ENCODE peak calls at places on chromosomes 3 and 15, in ten cellular contexts. One of them, this sample, is unnamed.

GRCh38 chr3:154236331-154236730 is 88.0 kb downstream of the DHX36 start:
- DNase-seq in activated effector memory CD4-positive, alpha-beta T cell treated with Interleukin-2 at 50 U/mL for 16 hours: no peak
- DNase-seq in aorta: no peak
- DNase-seq in T-helper 9 cell: no peak
- DNase-seq in posterior vena cava: no peak
- DNase-seq in left ventricle myocardium inferior: no peak
- DNase-seq in NCI-H1694 treated with DMSO at 0.1 percent for 48 hours: no peak
- DNase-seq in left lung: no peak
- DNase-seq in activated gamma-delta T cell treated with Interleukin-2 at 50 U/mL for 16 hours: no peak
- DNase-seq in T-helper 22 cell: no peak
- DNase-seq in this sample: no peak

GRCh38 chr15:66698318-66698961 is 3.6 kb upstream of the SMAD6 start:
- DNase-seq in activated effector memory CD4-positive, alpha-beta T cell treated with Interleukin-2 at 50 U/mL for 16 hours: no peak
- DNase-seq in aorta: peak; percentile 83
- DNase-seq in T-helper 9 cell: no peak
- DNase-seq in posterior vena cava: no peak
- DNase-seq in left ventricle myocardium inferior: peak; percentile 66
- DNase-seq in NCI-H1694 treated with DMSO at 0.1 percent for 48 hours: peak; percentile 5
- DNase-seq in left lung: peak; percentile 87
- DNase-seq in activated gamma-delta T cell treated with Interleukin-2 at 50 U/mL for 16 hours: no peak
- DNase-seq in T-helper 22 cell: no peak
- DNase-seq in this sample: peak; percentile 80

GRCh38 chr3:27596334-27596841 is 112.2 kb upstream of the SLC4A7 start:
- DNase-seq in activated effector memory CD4-positive, alpha-beta T cell treated with Interleukin-2 at 50 U/mL for 16 hours: no peak
- DNase-seq in aorta: no peak
- DNase-seq in T-helper 9 cell: no peak
- DNase-seq in posterior vena cava: no peak
- DNase-seq in left ventricle myocardium inferior: no peak
- DNase-seq in NCI-H1694 treated with DMSO at 0.1 percent for 48 hours: no peak
- DNase-seq in left lung: no peak
- DNase-seq in activated gamma-delta T cell treated with Interleukin-2 at 50 U/mL for 16 hours: no peak
- DNase-seq in T-helper 22 cell: no peak
- DNase-seq in this sample: no peak

GRCh38 chr3:46300461-46300789 is 53.5 kb upstream of the CCR2 start:
- DNase-seq in activated effector memory CD4-positive, alpha-beta T cell treated with Interleukin-2 at 50 U/mL for 16 hours: no peak
- DNase-seq in aorta: no peak
- DNase-seq in T-helper 9 cell: no peak
- DNase-seq in posterior vena cava: no peak
- DNase-seq in left ventricle myocardium inferior: no peak
- DNase-seq in NCI-H1694 treated with DMSO at 0.1 percent for 48 hours: no peak
- DNase-seq in left lung: no peak
- DNase-seq in activated gamma-delta T cell treated with Interleukin-2 at 50 U/mL for 16 hours: no peak
- DNase-seq in T-helper 22 cell: no peak
- DNase-seq in this sample: no peak

GRCh38 chr15:59555696-59556095 is 55.9 kb upstream of the GCNT3 start:
- DNase-seq in activated effector memory CD4-positive, alpha-beta T cell treated with Interleukin-2 at 50 U/mL for 16 hours: no peak
- DNase-seq in aorta: no peak
- DNase-seq in T-helper 9 cell: no peak
- DNase-seq in posterior vena cava: no peak
- DNase-seq in left ventricle myocardium inferior: no peak
- DNase-seq in NCI-H1694 treated with DMSO at 0.1 percent for 48 hours: no peak
- DNase-seq in left lung: no peak
- DNase-seq in activated gamma-delta T cell treated with Interleukin-2 at 50 U/mL for 16 hours: no peak
- DNase-seq in T-helper 22 cell: no peak
- DNase-seq in this sample: no peak

GRCh38 chr3:62186967-62187366 is 186.4 kb downstream of the FEZF2 start:
- DNase-seq in activated effector memory CD4-positive, alpha-beta T cell treated with Interleukin-2 at 50 U/mL for 16 hours: no peak
- DNase-seq in aorta: no peak
- DNase-seq in T-helper 9 cell: no peak
- DNase-seq in posterior vena cava: no peak
- DNase-seq in left ventricle myocardium inferior: no peak
- DNase-seq in NCI-H1694 treated with DMSO at 0.1 percent for 48 hours: no peak
- DNase-seq in left lung: no peak
- DNase-seq in activated gamma-delta T cell treated with Interleukin-2 at 50 U/mL for 16 hours: no peak
- DNase-seq in T-helper 22 cell: no peak
- DNase-seq in this sample: no peak

GRCh38 chr15:101393172-101393571 is 96.3 kb downstream of the PCSK6 start:
- DNase-seq in activated effector memory CD4-positive, alpha-beta T cell treated with Interleukin-2 at 50 U/mL for 16 hours: no peak
- DNase-seq in aorta: no peak
- DNase-seq in T-helper 9 cell: no peak
- DNase-seq in posterior vena cava: peak; percentile 64
- DNase-seq in left ventricle myocardium inferior: no peak
- DNase-seq in NCI-H1694 treated with DMSO at 0.1 percent for 48 hours: no peak
- DNase-seq in left lung: peak; percentile 73
- DNase-seq in activated gamma-delta T cell treated with Interleukin-2 at 50 U/mL for 16 hours: no peak
- DNase-seq in T-helper 22 cell: no peak
- DNase-seq in this sample: no peak

GRCh38 chr3:122230174-122230573 is 46.7 kb downstream of the CASR start:
- DNase-seq in activated effector memory CD4-positive, alpha-beta T cell treated with Interleukin-2 at 50 U/mL for 16 hours: no peak
- DNase-seq in aorta: no peak
- DNase-seq in T-helper 9 cell: no peak
- DNase-seq in posterior vena cava: no peak
- DNase-seq in left ventricle myocardium inferior: no peak
- DNase-seq in NCI-H1694 treated with DMSO at 0.1 percent for 48 hours: no peak
- DNase-seq in left lung: peak; percentile 66
- DNase-seq in activated gamma-delta T cell treated with Interleukin-2 at 50 U/mL for 16 hours: no peak
- DNase-seq in T-helper 22 cell: no peak
- DNase-seq in this sample: no peak

GRCh38 chr15:62403164-62403809 is 238.2 kb upstream of the C2CD4B start:
- DNase-seq in activated effector memory CD4-positive, alpha-beta T cell treated with Interleukin-2 at 50 U/mL for 16 hours: no peak
- DNase-seq in aorta: no peak
- DNase-seq in T-helper 9 cell: no peak
- DNase-seq in posterior vena cava: no peak
- DNase-seq in left ventricle myocardium inferior: no peak
- DNase-seq in NCI-H1694 treated with DMSO at 0.1 percent for 48 hours: no peak
- DNase-seq in left lung: no peak
- DNase-seq in activated gamma-delta T cell treated with Interleukin-2 at 50 U/mL for 16 hours: no peak
- DNase-seq in T-helper 22 cell: no peak
- DNase-seq in this sample: no peak

GRCh38 chr15:64842986-64843561 is 1.4 kb downstream of the PLEKHO2 start:
- DNase-seq in activated effector memory CD4-positive, alpha-beta T cell treated with Interleukin-2 at 50 U/mL for 16 hours: no peak
- DNase-seq in aorta: peak; percentile 80
- DNase-seq in T-helper 9 cell: no peak
- DNase-seq in posterior vena cava: peak; percentile 90
- DNase-seq in left ventricle myocardium inferior: peak; percentile 69
- DNase-seq in NCI-H1694 treated with DMSO at 0.1 percent for 48 hours: no peak
- DNase-seq in left lung: peak; percentile 88
- DNase-seq in activated gamma-delta T cell treated with Interleukin-2 at 50 U/mL for 16 hours: no peak
- DNase-seq in T-helper 22 cell: no peak
- DNase-seq in this sample: peak; percentile 76

GRCh38 chr3:29065211-29065785 is 215.6 kb upstream of the RBMS3 start:
- DNase-seq in activated effector memory CD4-positive, alpha-beta T cell treated with Interleukin-2 at 50 U/mL for 16 hours: no peak
- DNase-seq in aorta: peak; percentile 92
- DNase-seq in T-helper 9 cell: no peak
- DNase-seq in posterior vena cava: peak; percentile 85
- DNase-seq in left ventricle myocardium inferior: peak; percentile 27
- DNase-seq in NCI-H1694 treated with DMSO at 0.1 percent for 48 hours: peak; percentile 6
- DNase-seq in left lung: peak; percentile 65
- DNase-seq in activated gamma-delta T cell treated with Interleukin-2 at 50 U/mL for 16 hours: no peak
- DNase-seq in T-helper 22 cell: no peak
- DNase-seq in this sample: peak; percentile 88

GRCh38 chr3:98717584-98717983 is 45.6 kb upstream of the ST3GAL6 start:
- DNase-seq in activated effector memory CD4-positive, alpha-beta T cell treated with Interleukin-2 at 50 U/mL for 16 hours: no peak
- DNase-seq in aorta: no peak
- DNase-seq in T-helper 9 cell: no peak
- DNase-seq in posterior vena cava: no peak
- DNase-seq in left ventricle myocardium inferior: no peak
- DNase-seq in NCI-H1694 treated with DMSO at 0.1 percent for 48 hours: no peak
- DNase-seq in left lung: no peak
- DNase-seq in activated gamma-delta T cell treated with Interleukin-2 at 50 U/mL for 16 hours: no peak
- DNase-seq in T-helper 22 cell: no peak
- DNase-seq in this sample: no peak

GRCh38 chr3:8575364-8576104 is 69.1 kb downstream of the SSUH2 start:
- DNase-seq in activated effector memory CD4-positive, alpha-beta T cell treated with Interleukin-2 at 50 U/mL for 16 hours: no peak
- DNase-seq in aorta: no peak
- DNase-seq in T-helper 9 cell: no peak
- DNase-seq in posterior vena cava: no peak
- DNase-seq in left ventricle myocardium inferior: no peak
- DNase-seq in NCI-H1694 treated with DMSO at 0.1 percent for 48 hours: no peak
- DNase-seq in left lung: no peak
- DNase-seq in activated gamma-delta T cell treated with Interleukin-2 at 50 U/mL for 16 hours: no peak
- DNase-seq in T-helper 22 cell: no peak
- DNase-seq in this sample: no peak

GRCh38 chr3:71172951-71173350 is 410.6 kb downstream of the FOXP1 start:
- DNase-seq in activated effector memory CD4-positive, alpha-beta T cell treated with Interleukin-2 at 50 U/mL for 16 hours: no peak
- DNase-seq in aorta: no peak
- DNase-seq in T-helper 9 cell: no peak
- DNase-seq in posterior vena cava: no peak
- DNase-seq in left ventricle myocardium inferior: no peak
- DNase-seq in NCI-H1694 treated with DMSO at 0.1 percent for 48 hours: no peak
- DNase-seq in left lung: no peak
- DNase-seq in activated gamma-delta T cell treated with Interleukin-2 at 50 U/mL for 16 hours: no peak
- DNase-seq in T-helper 22 cell: no peak
- DNase-seq in this sample: no peak

GRCh38 chr15:90915808-90916440 is 12.8 kb downstream of the MAN2A2 start:
- DNase-seq in activated effector memory CD4-positive, alpha-beta T cell treated with Interleukin-2 at 50 U/mL for 16 hours: no peak
- DNase-seq in aorta: peak; percentile 86
- DNase-seq in T-helper 9 cell: no peak
- DNase-seq in posterior vena cava: peak; percentile 91
- DNase-seq in left ventricle myocardium inferior: peak; percentile 72
- DNase-seq in NCI-H1694 treated with DMSO at 0.1 percent for 48 hours: no peak
- DNase-seq in left lung: peak; percentile 92
- DNase-seq in activated gamma-delta T cell treated with Interleukin-2 at 50 U/mL for 16 hours: no peak
- DNase-seq in T-helper 22 cell: no peak
- DNase-seq in this sample: peak; percentile 87

GRCh38 chr15:92801774-92802464 is 98.2 kb upstream of the CHD2 start:
- DNase-seq in activated effector memory CD4-positive, alpha-beta T cell treated with Interleukin-2 at 50 U/mL for 16 hours: no peak
- DNase-seq in aorta: peak; percentile 91
- DNase-seq in T-helper 9 cell: no peak
- DNase-seq in posterior vena cava: peak; percentile 88
- DNase-seq in left ventricle myocardium inferior: peak; percentile 56
- DNase-seq in NCI-H1694 treated with DMSO at 0.1 percent for 48 hours: no peak
- DNase-seq in left lung: peak; percentile 82
- DNase-seq in activated gamma-delta T cell treated with Interleukin-2 at 50 U/mL for 16 hours: no peak
- DNase-seq in T-helper 22 cell: no peak
- DNase-seq in this sample: peak; percentile 76

GRCh38 chr3:134388748-134389485 is 14.7 kb upstream of the AMOTL2 start:
- DNase-seq in activated effector memory CD4-positive, alpha-beta T cell treated with Interleukin-2 at 50 U/mL for 16 hours: no peak
- DNase-seq in aorta: no peak
- DNase-seq in T-helper 9 cell: no peak
- DNase-seq in posterior vena cava: no peak
- DNase-seq in left ventricle myocardium inferior: no peak
- DNase-seq in NCI-H1694 treated with DMSO at 0.1 percent for 48 hours: no peak
- DNase-seq in left lung: no peak
- DNase-seq in activated gamma-delta T cell treated with Interleukin-2 at 50 U/mL for 16 hours: no peak
- DNase-seq in T-helper 22 cell: no peak
- DNase-seq in this sample: no peak

GRCh38 chr3:109952924-109953323 is 615.6 kb upstream of the DPPA4 start:
- DNase-seq in activated effector memory CD4-positive, alpha-beta T cell treated with Interleukin-2 at 50 U/mL for 16 hours: no peak
- DNase-seq in aorta: no peak
- DNase-seq in T-helper 9 cell: no peak
- DNase-seq in posterior vena cava: no peak
- DNase-seq in left ventricle myocardium inferior: no peak
- DNase-seq in NCI-H1694 treated with DMSO at 0.1 percent for 48 hours: no peak
- DNase-seq in left lung: no peak
- DNase-seq in activated gamma-delta T cell treated with Interleukin-2 at 50 U/mL for 16 hours: no peak
- DNase-seq in T-helper 22 cell: no peak
- DNase-seq in this sample: no peak

GRCh38 chr3:114660124-114660523 is 366.3 kb downstream of the TIGIT start:
- DNase-seq in activated effector memory CD4-positive, alpha-beta T cell treated with Interleukin-2 at 50 U/mL for 16 hours: no peak
- DNase-seq in aorta: peak; percentile 47
- DNase-seq in T-helper 9 cell: no peak
- DNase-seq in posterior vena cava: no peak
- DNase-seq in left ventricle myocardium inferior: peak; percentile 24
- DNase-seq in NCI-H1694 treated with DMSO at 0.1 percent for 48 hours: no peak
- DNase-seq in left lung: no peak
- DNase-seq in activated gamma-delta T cell treated with Interleukin-2 at 50 U/mL for 16 hours: no peak
- DNase-seq in T-helper 22 cell: no peak
- DNase-seq in this sample: no peak

GRCh38 chr3:16253601-16254000 is 11.1 kb downstream of the DPH3 start:
- DNase-seq in activated effector memory CD4-positive, alpha-beta T cell treated with Interleukin-2 at 50 U/mL for 16 hours: no peak
- DNase-seq in aorta: peak; percentile 73
- DNase-seq in T-helper 9 cell: no peak
- DNase-seq in posterior vena cava: no peak
- DNase-seq in left ventricle myocardium inferior: peak; percentile 66
- DNase-seq in NCI-H1694 treated with DMSO at 0.1 percent for 48 hours: no peak
- DNase-seq in left lung: no peak
- DNase-seq in activated gamma-delta T cell treated with Interleukin-2 at 50 U/mL for 16 hours: no peak
- DNase-seq in T-helper 22 cell: no peak
- DNase-seq in this sample: peak; percentile 74

GRCh38 chr15:35393403-35393802 is 152.6 kb downstream of the DPH6 start:
- DNase-seq in activated effector memory CD4-positive, alpha-beta T cell treated with Interleukin-2 at 50 U/mL for 16 hours: no peak
- DNase-seq in aorta: no peak
- DNase-seq in T-helper 9 cell: no peak
- DNase-seq in posterior vena cava: no peak
- DNase-seq in left ventricle myocardium inferior: no peak
- DNase-seq in NCI-H1694 treated with DMSO at 0.1 percent for 48 hours: no peak
- DNase-seq in left lung: no peak
- DNase-seq in activated gamma-delta T cell treated with Interleukin-2 at 50 U/mL for 16 hours: no peak
- DNase-seq in T-helper 22 cell: no peak
- DNase-seq in this sample: no peak

GRCh38 chr3:117696871-117697270 is 987.3 kb downstream of the TUSC7 start:
- DNase-seq in activated effector memory CD4-positive, alpha-beta T cell treated with Interleukin-2 at 50 U/mL for 16 hours: no peak
- DNase-seq in aorta: no peak
- DNase-seq in T-helper 9 cell: no peak
- DNase-seq in posterior vena cava: no peak
- DNase-seq in left ventricle myocardium inferior: no peak
- DNase-seq in NCI-H1694 treated with DMSO at 0.1 percent for 48 hours: no peak
- DNase-seq in left lung: no peak
- DNase-seq in activated gamma-delta T cell treated with Interleukin-2 at 50 U/mL for 16 hours: no peak
- DNase-seq in T-helper 22 cell: no peak
- DNase-seq in this sample: no peak